ENCODE peak calls at places on chromosomes 7 and 10, in six cellular contexts. G, Z, K, P, O and L are unnamed samples.

GRCh38 chr7:116752305-116753074 is 80.5 kb downstream of the MET start:
- DNase-seq in G (no peak), Z (no peak), K (no peak), P (no peak), O (no peak), L (no peak)

GRCh38 chr7:120054376-120055100 is 218.4 kb upstream of the KCND2 start:
- DNase-seq in G (no peak), Z (no peak), K (no peak), P (no peak), O (no peak), L (no peak)

GRCh38 chr10:108393111-108393510 is 1228.6 kb upstream of the SORCS1 start:
- DNase-seq in G (peak; percentile 10), Z (no peak), K (no peak), P (no peak), O (no peak), L (no peak)

GRCh38 chr10:60958892-60959601 is 15.1 kb upstream of the RHOBTB1 start:
- DNase-seq in G (no peak), Z (no peak), K (no peak), P (no peak), O (no peak), L (no peak)

GRCh38 chr10:43227911-43228782 is 38.7 kb downstream of the RASGEF1A start:
- DNase-seq in G (no peak), Z (no peak), K (no peak), P (no peak), O (no peak), L (no peak)

GRCh38 chr10:123149568-123150228 is 1.8 kb downstream of the HMX2 start:
- DNase-seq in G (peak; percentile 60), Z (no peak), K (no peak), P (no peak), O (no peak), L (no peak)

GRCh38 chr10:36494386-36494785 is 631.0 kb upstream of the ANKRD30A start:
- DNase-seq in G (peak; percentile 88), Z (no peak), K (peak; percentile 66), P (no peak), O (no peak), L (no peak)

GRCh38 chr10:132467464-132468149 is 70.0 kb upstream of the INPP5A start:
- DNase-seq in G (no peak), Z (no peak), K (no peak), P (no peak), O (no peak), L (no peak)

GRCh38 chr10:30384791-30385201 is 35.7 kb upstream of the MTPAP start:
- DNase-seq in G (peak; percentile 50), Z (no peak), K (peak; percentile 8), P (peak; percentile 48), O (no peak), L (no peak)

GRCh38 chr7:157282141-157282801 is 54.5 kb upstream of the DNAJB6 start:
- DNase-seq in G (no peak), Z (no peak), K (no peak), P (no peak), O (no peak), L (no peak)

GRCh38 chr7:256461-256940 is 33.5 kb upstream of the FOXL3 start:
- DNase-seq in G (no peak), Z (no peak), K (no peak), P (no peak), O (no peak), L (no peak)

GRCh38 chr7:156999611-157000046 is 10.8 kb downstream of the MNX1 start:
- DNase-seq in G (no peak), Z (no peak), K (no peak), P (no peak), O (no peak), L (no peak)

GRCh38 chr10:87852092-87852491 is 11.2 kb downstream of the KLLN start:
- DNase-seq in G (no peak), Z (no peak), K (no peak), P (no peak), O (no peak), L (no peak)

GRCh38 chr7:82559203-82559805 is 115.7 kb upstream of the CACNA2D1 start:
- DNase-seq in G (peak; percentile 40), Z (no peak), K (no peak), P (peak; percentile 12), O (no peak), L (no peak)

GRCh38 chr7:150954986-150955518 is 23.1 kb downstream of the KCNH2 start:
- DNase-seq in G (no peak), Z (no peak), K (no peak), P (no peak), O (no peak), L (no peak)

GRCh38 chr7:117157121-117157870 is 165.6 kb downstream of the WNT2 start:
- DNase-seq in G (peak; percentile 60), Z (no peak), K (no peak), P (no peak), O (peak; percentile 29), L (peak; percentile 93)

GRCh38 chr10:94314913-94315545 is 47.7 kb downstream of the NOC3L start:
- DNase-seq in G (no peak), Z (no peak), K (no peak), P (no peak), O (no peak), L (no peak)

GRCh38 chr7:2641406-2642393 is 9.9 kb downstream of the TTYH3 start:
- DNase-seq in G (peak; percentile 76), Z (no peak), K (no peak), P (peak; percentile 65), O (peak; percentile 92), L (peak; percentile 97)

GRCh38 chr10:114271014-114271778 is 32.1 kb downstream of the VWA2 start:
- DNase-seq in G (peak; percentile 92), Z (no peak), K (no peak), P (no peak), O (no peak), L (peak; percentile 77)

GRCh38 chr7:157404845-157405481 is 68.2 kb downstream of the DNAJB6 start:
- DNase-seq in G (peak; percentile 95), Z (no peak), K (peak; percentile 24), P (no peak), O (no peak), L (no peak)

GRCh38 chr7:131546583-131547111 is 9.8 kb downstream of the PODXL start:
- DNase-seq in G (no peak), Z (no peak), K (no peak), P (peak; percentile 51), O (no peak), L (no peak)

GRCh38 chr7:87580636-87581035 is 20.0 kb downstream of the ABCB1 start:
- DNase-seq in G (no peak), Z (no peak), K (no peak), P (no peak), O (no peak), L (no peak)

DNA sequence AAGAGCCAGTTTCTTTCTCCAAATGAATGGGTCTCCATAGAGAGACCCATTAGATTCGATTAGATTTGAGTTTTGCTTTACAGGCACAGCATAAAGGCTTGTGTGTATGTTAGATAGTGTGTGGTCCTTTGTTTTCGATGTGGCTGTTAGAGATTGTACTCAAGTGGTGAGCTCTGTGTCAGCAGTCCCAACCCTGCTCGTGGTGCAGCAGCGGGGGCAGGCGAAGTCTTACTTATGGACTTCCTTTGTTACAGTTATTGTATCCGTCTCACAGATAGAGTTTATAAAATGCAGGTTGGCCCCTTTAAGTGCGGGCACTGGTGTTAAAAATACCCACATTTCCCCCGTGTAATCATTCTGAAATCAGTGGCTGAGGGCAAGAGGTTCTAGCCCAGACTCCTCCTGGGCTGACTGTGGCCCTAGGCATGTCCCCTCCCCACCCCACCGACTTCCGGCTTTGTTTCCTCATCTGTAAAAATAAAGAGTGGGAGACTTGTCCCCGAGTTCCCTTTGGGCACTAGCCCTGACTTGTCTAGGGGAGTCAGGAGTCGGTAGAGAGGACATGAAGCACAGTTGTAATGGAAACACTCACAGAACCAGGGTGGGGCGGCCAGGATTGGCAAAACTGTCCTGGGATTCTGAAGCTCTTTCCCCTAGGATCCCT is 28.6 kb downstream of the MTURN start:
- DNase-seq in G (peak; percentile 87), Z (no peak), K (no peak), P (peak; percentile 67), O (no peak), L (no peak)
- TF ChIP-seq CTCF in G (no peak), Z (no peak), K (no peak), P (no peak), O (no peak), L (no peak)

GRCh38 chr10:73868655-73869195 is 5.6 kb downstream of the CAMK2G start:
- DNase-seq in G (no peak), Z (no peak), K (no peak), P (no peak), O (no peak), L (no peak)

GRCh38 chr10:73865459-73866442 is 8.6 kb downstream of the CAMK2G start:
- DNase-seq in G (no peak), Z (peak; percentile 44), K (no peak), P (peak; percentile 78), O (peak; percentile 47), L (no peak)

GRCh38 chr10:73867871-73868631 is 6.3 kb downstream of the CAMK2G start:
- DNase-seq in G (no peak), Z (no peak), K (no peak), P (no peak), O (no peak), L (no peak)

GRCh38 chr10:73866621-73867020 is 7.7 kb downstream of the CAMK2G start:
- DNase-seq in G (no peak), Z (no peak), K (no peak), P (no peak), O (no peak), L (no peak)

GRCh38 chr10:73867126-73867807 is 7.1 kb downstream of the CAMK2G start:
- DNase-seq in G (no peak), Z (no peak), K (no peak), P (no peak), O (no peak), L (no peak)
- H3K4me3 ChIP-seq in G (no peak overlapping the region), Z (no peak overlapping the region), K (no peak overlapping the region), P (no peak overlapping the region), O (peak overlapping the region; percentile 22), L (no peak overlapping the region)

GRCh38 chr10:44244745-44245600 is 139.9 kb downstream of the CXCL12 start:
- DNase-seq in G (no peak), Z (no peak), K (no peak), P (no peak), O (no peak), L (no peak)
- TF ChIP-seq CTCF in G (no peak), Z (no peak), K (no peak), P (no peak), O (no peak), L (no peak)

GRCh38 chr7:6385110-6385792 is 62.5 kb downstream of the DAGLB start:
- DNase-seq in G (peak; percentile 97), Z (no peak), K (peak; percentile 90), P (no peak), O (no peak), L (peak; percentile 94)

GRCh38 chr7:6384327-6384726 is 63.4 kb downstream of the DAGLB start:
- DNase-seq in G (no peak), Z (no peak), K (no peak), P (no peak), O (no peak), L (no peak)

GRCh38 chr7:6380310-6381095 is 67.3 kb downstream of the DAGLB start:
- DNase-seq in G (no peak), Z (no peak), K (no peak), P (no peak), O (no peak), L (no peak)

GRCh38 chr7:6379881-6380280 is 67.9 kb downstream of the DAGLB start:
- DNase-seq in G (no peak), Z (no peak), K (no peak), P (no peak), O (no peak), L (no peak)

DNA sequence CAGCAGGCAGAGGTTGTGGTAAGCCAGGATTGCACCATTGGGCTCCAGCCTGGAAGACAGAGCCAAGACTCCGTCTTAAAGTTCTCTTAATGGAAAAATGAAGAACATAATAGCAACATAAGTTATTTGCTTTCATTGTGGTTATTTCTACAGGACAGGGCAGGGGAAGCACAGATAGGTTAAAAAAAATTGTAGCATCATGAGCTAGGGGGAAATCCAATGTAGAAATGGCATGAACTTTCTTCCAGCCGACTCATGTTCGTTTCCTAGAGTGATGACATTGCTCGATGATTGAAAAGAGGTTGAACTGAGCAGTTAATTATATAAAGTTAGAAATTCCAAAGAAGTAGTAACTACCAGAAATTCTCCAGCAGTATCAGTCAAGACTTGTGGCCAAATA is 65.0 kb downstream of the DAGLB start:
- DNase-seq in G (no peak), Z (no peak), K (no peak), P (peak; percentile 16), O (no peak), L (peak; percentile 35)
- H3K4me3 ChIP-seq in G (no peak overlapping the region), Z (no peak overlapping the region), K (no peak overlapping the region), P (no peak overlapping the region), O (no peak overlapping the region), L (no peak overlapping the region)